ENCODE peak calls at places on chromosomes 13 and 19, in four cellular contexts. J is lung, O is pancreas, S is gastrocnemius medialis. Y is an unnamed sample.

GRCh38 chr19:40392894-40393517 is 3.0 kb upstream of the HIPK4 start:
- DNase-seq in S (no peak), O (no peak), J (peak; percentile 50), Y (no peak)

GRCh38 chr13:49240017-49240416 is 7.7 kb upstream of the CDADC1 start:
- DNase-seq in O (no peak), J (no peak), S (no peak), Y (no peak)

GRCh38 chr13:67128148-67128547 is 102.0 kb downstream of the PCDH9 start:
- DNase-seq in S (no peak), J (no peak), O (no peak), Y (no peak)

GRCh38 chr13:98576215-98576945 is 527 bp downstream of the STK24 start:
- DNase-seq in O (peak; percentile 87), S (peak; percentile 24), J (peak; percentile 57), Y (peak; percentile 64)

GRCh38 chr13:43079392-43079931 is 56.1 kb downstream of the DNAJC15 start:
- DNase-seq in J (no peak), S (no peak), O (no peak), Y (no peak)

GRCh38 chr19:42075364-42075615 is 676 bp upstream of the ZNF574 start:
- DNase-seq in J (no peak), O (no peak), S (no peak), Y (no peak)

GRCh38 chr13:90615236-90615635 is 732.3 kb upstream of the MIR17HG start:
- DNase-seq in J (no peak), S (no peak), O (no peak), Y (no peak)

GRCh38 chr19:45919678-45920077 is 5.1 kb upstream of the NANOS2 start:
- DNase-seq in S (no peak), O (no peak), J (no peak), Y (no peak)

GRCh38 chr19:51976852-51977251 is 9.8 kb downstream of the ZNF350 start:
- DNase-seq in O (no peak), J (no peak), S (no peak), Y (no peak)

GRCh38 chr13:50787316-50788195 is 55.9 kb downstream of the DLEU7 start:
- DNase-seq in O (no peak), S (no peak), J (no peak), Y (peak; percentile 48)

GRCh38 chr13:109785892-109786450 is 412 bp downstream of the IRS2 start:
- DNase-seq in J (no peak), O (no peak), S (no peak), Y (no peak)

GRCh38 chr13:44972956-44973581 is 16.2 kb downstream of the NUFIP1 start:
- DNase-seq in O (no peak), S (no peak), J (no peak), Y (no peak)

GRCh38 chr19:18541992-18542935 is 1.1 kb downstream of the FKBP8 start:
- DNase-seq in J (no peak), O (no peak), S (no peak), Y (no peak)

GRCh38 chr19:33621811-33622504 is at the start of gene CHST8:
- DNase-seq in J (no peak), O (no peak), S (no peak), Y (no peak)

GRCh38 chr19:56105090-56105701 is 15.9 kb downstream of the ZNF787 start:
- DNase-seq in O (peak; percentile 92), J (peak; percentile 86), S (peak; percentile 71), Y (no peak)

GRCh38 chr13:25778808-25779207 is 273.0 kb downstream of the SHISA2 start:
- DNase-seq in O (no peak), S (no peak), J (no peak), Y (no peak)

DNA sequence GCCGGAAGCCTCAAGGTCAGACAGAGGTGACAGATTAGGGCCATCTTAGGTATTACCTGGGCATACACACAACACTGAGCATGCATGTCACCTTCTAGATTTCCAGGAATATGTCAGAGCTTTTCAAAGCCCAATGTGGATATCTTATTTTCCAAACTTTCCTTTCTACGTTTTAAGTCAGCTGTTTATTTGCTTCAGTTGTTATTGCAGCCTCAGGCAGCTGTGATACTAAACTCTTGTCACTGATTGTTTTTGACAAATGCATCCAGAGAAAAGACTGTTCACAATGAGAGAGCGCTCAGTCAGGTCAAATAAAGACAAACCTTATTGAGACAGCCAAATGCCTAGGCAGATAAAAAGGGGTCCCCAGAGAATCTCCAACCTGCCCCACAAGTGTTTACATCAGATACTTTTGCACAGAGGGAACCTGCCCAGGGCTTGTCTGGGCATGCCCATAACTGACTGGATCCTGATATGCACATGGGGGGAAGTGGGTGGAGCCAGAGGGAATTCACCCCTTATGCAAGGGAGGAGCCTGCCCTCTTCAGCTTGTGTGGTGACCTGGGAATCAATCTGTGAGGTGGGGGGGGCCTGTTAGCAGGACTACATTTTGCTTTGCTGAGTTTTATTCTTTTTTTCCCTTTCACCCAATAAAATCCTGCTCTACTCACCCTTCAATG is 28.5 kb downstream of the MED4 start:
- DNase-seq in J (no peak), O (no peak), S (no peak), Y (no peak)
- H3K9me3 ChIP-seq in J (peaks cover 15% of the 10 kb centered on the region), O (no peaks in the 10 kb centered on the region), S (peaks cover 17% of the 10 kb centered on the region), Y (peaks cover 2% of the 10 kb centered on the region)

GRCh38 chr19:37362733-37363132 is 8.2 kb upstream of the ZNF527 start:
- DNase-seq in O (no peak), S (no peak), J (no peak), Y (no peak)
- H3K9me3 ChIP-seq in O (no peaks in the 10 kb centered on the region), S (peaks cover 4% of the 10 kb centered on the region), J (peaks cover 43% of the 10 kb centered on the region), Y (peaks cover 18% of the 10 kb centered on the region)

GRCh38 chr19:44499559-44499958 is 763 bp downstream of the ZNF180 start:
- DNase-seq in O (no peak), S (no peak), J (no peak), Y (no peak)

GRCh38 chr19:44499962-44500949 is at the start of gene ZNF180:
- DNase-seq in O (peak; percentile 98), J (peak; percentile 95), S (peak; percentile 87), Y (peak; percentile 95)

GRCh38 chr19:44498988-44499387 is 1.3 kb downstream of the ZNF180 start:
- DNase-seq in S (no peak), O (peak; percentile 66), J (no peak), Y (no peak)

GRCh38 chr19:44496711-44497110 is 3.6 kb downstream of the ZNF180 start:
- DNase-seq in J (no peak), S (no peak), O (no peak), Y (no peak)
- H3K9me3 ChIP-seq in J (peaks cover 68% of the 10 kb centered on the region), S (peaks cover 49% of the 10 kb centered on the region), O (peaks cover 3% of the 10 kb centered on the region), Y (peaks cover 62% of the 10 kb centered on the region)

GRCh38 chr13:111243981-111244380 is 76.5 kb upstream of the TEX29 start:
- DNase-seq in O (no peak), S (no peak), J (no peak), Y (no peak)

GRCh38 chr13:111239754-111240670 is 80.4 kb upstream of the TEX29 start:
- DNase-seq in J (no peak), S (no peak), O (no peak), Y (no peak)

GRCh38 chr13:111242585-111242984 is 77.9 kb upstream of the TEX29 start:
- DNase-seq in S (no peak), J (no peak), O (no peak), Y (no peak)

GRCh38 chr13:111241006-111241755 is 79.3 kb upstream of the TEX29 start:
- DNase-seq in O (no peak), S (no peak), J (no peak), Y (no peak)

GRCh38 chr13:111241862-111242261 is 78.6 kb upstream of the TEX29 start:
- DNase-seq in J (no peak), O (no peak), S (no peak), Y (no peak)
- H3K9me3 ChIP-seq in J (no peaks in the 10 kb centered on the region), O (no peaks in the 10 kb centered on the region), S (no peaks in the 10 kb centered on the region), Y (no peaks in the 10 kb centered on the region)

GRCh38 chr13:19158006-19158405 is 23.6 kb downstream of the TUBA3C start:
- DNase-seq in O (no peak), S (no peak), J (no peak), Y (no peak)
- H3K9me3 ChIP-seq in O (no peaks in the 10 kb centered on the region), S (no peaks in the 10 kb centered on the region), J (peaks cover 8% of the 10 kb centered on the region), Y (no peaks in the 10 kb centered on the region)

GRCh38 chr13:112397108-112397507 is 21.0 kb downstream of the SPACA7 start:
- DNase-seq in S (no peak), O (no peak), J (no peak), Y (no peak)

GRCh38 chr13:112392719-112393118 is 16.6 kb downstream of the SPACA7 start:
- DNase-seq in J (no peak), O (no peak), S (no peak), Y (no peak)

GRCh38 chr13:112391747-112392146 is 15.6 kb downstream of the SPACA7 start:
- DNase-seq in O (no peak), S (no peak), J (no peak), Y (no peak)
- H3K9me3 ChIP-seq in O (no peaks in the 10 kb centered on the region), S (no peaks in the 10 kb centered on the region), J (peaks cover 5% of the 10 kb centered on the region), Y (peaks cover 5% of the 10 kb centered on the region)

GRCh38 chr13:112115403-112116091 is 48.6 kb downstream of the SOX1 start:
- DNase-seq in O (no peak), S (no peak), J (no peak), Y (peak; percentile 47)
- H3K9me3 ChIP-seq in O (no peaks in the 10 kb centered on the region), S (no peaks in the 10 kb centered on the region), J (peaks cover 9% of the 10 kb centered on the region), Y (no peaks in the 10 kb centered on the region)